ENCODE peak calls at places on chromosomes 4 and X, in five cellular contexts. H, O, T, Z and V are unnamed samples.
A peak's percentile ranks its signal among the peaks of the same experiment; 100 is the strongest.

GRCh38 chrX:123773258-123773978 is 40.6 kb upstream of the THOC2 start:
- DNase-seq in H (no peak), O (no peak), T (no peak), Z (no peak), V (no peak)

GRCh38 chr4:42515156-42515884 is 118.0 kb downstream of the SHISA3 start:
- DNase-seq in H (peak; percentile 3), O (no peak), T (no peak), Z (no peak), V (no peak)

GRCh38 chrX:43002526-43003203 is 224.7 kb upstream of the PPP1R2C start:
- DNase-seq in H (no peak), O (no peak), T (no peak), Z (no peak), V (no peak)

GRCh38 chr4:140839396-140839795 is 83.2 kb upstream of the TBC1D9 start:
- DNase-seq in H (peak; percentile 10), O (peak; percentile 72), T (no peak), Z (no peak), V (no peak)

GRCh38 chr4:55031158-55031557 is 94.2 kb downstream of the KDR start:
- DNase-seq in H (no peak), O (no peak), T (no peak), Z (no peak), V (no peak)

GRCh38 chrX:17930850-17931249 is 69.8 kb upstream of the RAI2 start:
- DNase-seq in H (no peak), O (no peak), T (no peak), Z (no peak), V (no peak)

GRCh38 chr4:127601029-127601428 is 31.7 kb upstream of the INTU start:
- DNase-seq in H (peak; percentile 30), O (no peak), T (no peak), Z (no peak), V (no peak)

GRCh38 chrX:123803331-123803983 is 56.4 kb upstream of the XIAP start:
- DNase-seq in H (peak; percentile 93), O (peak; percentile 72), T (peak; percentile 0), Z (no peak), V (no peak)

GRCh38 chr4:186726440-186727148 is 2.9 kb upstream of the FAT1 start:
- DNase-seq in H (peak; percentile 91), O (peak; percentile 64), T (peak; percentile 86), Z (peak; percentile 93), V (peak; percentile 85)

GRCh38 chrX:75746891-75747639 is 38.0 kb downstream of the MAGEE2 start:
- DNase-seq in H (peak; percentile 8), O (no peak), T (no peak), Z (peak; percentile 45), V (peak; percentile 35)

GRCh38 chr4:53121304-53121865 is 244.5 kb downstream of the SCFD2 start:
- DNase-seq in H (no peak), O (no peak), T (no peak), Z (no peak), V (no peak)

GRCh38 chr4:167117273-167117672 is 117.0 kb downstream of the SPOCK3 start:
- DNase-seq in H (no peak), O (no peak), T (no peak), Z (no peak), V (no peak)

GRCh38 chr4:177554966-177555574 is 112.8 kb upstream of the AGA start:
- DNase-seq in H (peak; percentile 48), O (peak; percentile 3), T (peak; percentile 12), Z (peak; percentile 50), V (no peak)

GRCh38 chr4:76373919-76374552 is 46.9 kb downstream of the CCDC158 start:
- DNase-seq in H (no peak), O (no peak), T (no peak), Z (no peak), V (no peak)

GRCh38 chr4:87019898-87020297 is 85.1 kb downstream of the AFF1 start:
- DNase-seq in H (no peak), O (no peak), T (no peak), Z (no peak), V (no peak)

GRCh38 chrX:106479920-106480319 is 131.9 kb upstream of the RADX start:
- DNase-seq in H (no peak), O (no peak), T (no peak), Z (no peak), V (no peak)

GRCh38 chr4:159435561-159436023 is 332.7 kb downstream of the RAPGEF2 start:
- DNase-seq in H (no peak), O (no peak), T (no peak), Z (no peak), V (no peak)

GRCh38 chr4:24470681-24471622 is 113.4 kb downstream of the DHX15 start:
- DNase-seq in H (peak; percentile 64), O (no peak), T (peak; percentile 46), Z (peak; percentile 67), V (peak; percentile 43)

GRCh38 chr4:4182835-4183568 is 43.7 kb downstream of the OTOP1 start:
- DNase-seq in H (no peak), O (no peak), T (peak; percentile 31), Z (peak; percentile 88), V (peak; percentile 79)

GRCh38 chr4:112637552-112637866 is 566 bp downstream of the LARP7 start:
- DNase-seq in H (no peak), O (no peak), T (no peak), Z (no peak), V (no peak)

GRCh38 chr4:112636688-112637551 is at the start of the genes LARP7 and ZGRF1:
- DNase-seq in H (peak; percentile 99), O (peak; percentile 99), T (peak; percentile 99), Z (peak; percentile 97), V (peak; percentile 99)

GRCh38 chr4:112633477-112634235 is 3.1 kb downstream of the ZGRF1 start:
- DNase-seq in H (peak; percentile 53), O (no peak), T (no peak), Z (no peak), V (no peak)
- H2AFZ ChIP-seq in H (no peak overlapping the region), O (no peak overlapping the region), T (no peak overlapping the region), Z (no peak overlapping the region), V (no peak overlapping the region)

DNA sequence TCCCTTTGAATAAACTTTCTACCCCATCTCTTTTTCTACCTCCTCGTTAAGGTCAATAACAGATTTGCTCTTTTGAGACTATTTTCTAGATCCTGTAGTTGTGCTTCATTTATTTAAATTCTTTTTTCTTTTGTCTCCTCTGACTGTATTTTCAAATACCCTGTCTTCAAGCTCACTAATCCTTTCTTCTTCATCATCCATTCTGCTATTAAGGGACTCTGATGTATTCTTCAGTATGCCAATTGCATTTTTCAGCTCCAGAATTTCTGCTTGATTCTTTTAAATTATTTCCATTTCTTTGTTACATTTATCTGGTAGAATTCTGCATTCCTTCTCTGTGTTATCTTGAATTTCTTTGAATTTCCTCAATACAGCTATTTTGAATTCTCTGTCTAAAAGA is 36.0 kb upstream of the ARMCX4 start:
- DNase-seq in H (no peak), O (no peak), T (no peak), Z (no peak), V (no peak)
- H3K23ac ChIP-seq in H (no peak overlapping the region), O (no peak overlapping the region), T (no peak overlapping the region), Z (no peak overlapping the region), V (no peak overlapping the region)

DNA sequence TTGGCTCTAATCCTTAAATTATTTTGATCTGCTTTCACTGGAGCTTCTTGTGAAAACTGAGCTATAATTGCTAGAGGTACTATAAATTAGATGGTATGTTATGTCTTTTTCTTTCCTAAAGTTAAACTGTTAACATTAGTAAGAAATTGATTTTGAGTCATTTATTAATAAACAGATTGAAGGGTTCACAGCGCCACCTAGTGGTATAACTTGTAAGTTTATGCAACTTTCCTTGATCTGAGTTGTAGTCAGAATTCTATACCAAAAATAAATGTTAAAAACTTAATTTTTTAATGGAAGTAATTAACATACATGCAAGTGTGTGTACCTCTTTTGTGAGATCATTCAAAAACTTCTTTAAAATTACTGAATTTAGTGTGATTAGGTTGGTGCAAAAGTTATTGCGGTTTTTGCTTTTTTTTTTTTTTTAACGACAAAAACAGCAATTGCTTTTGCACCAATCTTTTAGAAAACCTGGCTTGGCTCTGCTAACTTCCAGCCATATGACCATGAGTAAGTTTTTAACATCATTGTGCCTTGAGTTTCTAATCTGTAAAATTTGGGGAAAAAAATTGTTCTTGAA is 151.5 kb downstream of the CENPC start:
- DNase-seq in H (peak; percentile 39), O (no peak), T (peak; percentile 39), Z (no peak), V (no peak)
- H2BK12ac ChIP-seq in H (no peak overlapping the region), O (no peak overlapping the region), T (no peak overlapping the region), Z (no peak overlapping the region), V (no peak overlapping the region)

GRCh38 chr4:39664828-39665731 is 26.4 kb upstream of the SMIM14 start:
- DNase-seq in H (peak; percentile 56), O (no peak), T (no peak), Z (no peak), V (no peak)
- H2AFZ ChIP-seq in H (no peak overlapping the region), O (no peak overlapping the region), T (peak overlapping the region; percentile 21), Z (no peak overlapping the region), V (no peak overlapping the region)

DNA sequence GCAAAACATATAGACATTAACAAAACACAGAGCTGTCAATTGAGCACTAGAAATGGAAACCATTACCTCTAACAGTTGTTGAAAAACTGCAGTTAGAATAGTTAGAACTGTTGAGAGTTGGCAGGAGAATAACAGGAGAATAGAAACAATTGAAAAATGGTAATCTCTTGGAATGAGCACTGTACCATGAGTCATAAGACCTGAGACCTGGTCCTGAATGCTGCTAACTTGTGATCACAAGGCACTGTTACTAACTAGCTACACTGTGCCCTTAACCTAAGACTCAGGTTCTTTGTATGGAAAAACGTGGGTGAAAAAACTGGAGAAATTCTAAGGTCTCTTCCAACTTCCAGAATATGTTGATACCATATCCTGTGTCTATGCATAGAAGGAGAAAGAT is 29.3 kb downstream of the FAM114A1 start:
- DNase-seq in H (no peak), O (no peak), T (no peak), Z (no peak), V (no peak)
- H3K23ac ChIP-seq in H (no peak overlapping the region), O (no peak overlapping the region), T (no peak overlapping the region), Z (no peak overlapping the region), V (no peak overlapping the region)

GRCh38 chr4:107888237-107888636 is 43.1 kb upstream of the CYP2U1 start:
- DNase-seq in H (no peak), O (no peak), T (peak; percentile 9), Z (no peak), V (no peak)
- H2BK12ac ChIP-seq in H (no peak overlapping the region), O (no peak overlapping the region), T (no peak overlapping the region), Z (no peak overlapping the region), V (no peak overlapping the region)

GRCh38 chrX:109952050-109952449 is 50.9 kb upstream of the TMEM164 start:
- DNase-seq in H (no peak), O (peak; percentile 54), T (no peak), Z (no peak), V (no peak)
- H2AFZ ChIP-seq in H (no peak overlapping the region), O (no peak overlapping the region), T (no peak overlapping the region), Z (no peak overlapping the region), V (no peak overlapping the region)